ENCODE peak calls at places on chromosomes 6 and 20, in seven cellular contexts. One of them, this sample, is unnamed.

GRCh38 chr20:23687986-23688385 is 852 bp downstream of the CST4 start:
- DNase-seq in NCI-H510A treated with DMSO at 0.1 percent for 48 hours: no peak
- DNase-seq in GM13977: no peak
- DNase-seq in NCI-H2029 treated with DMSO at 0.1 percent for 48 hours: no peak
- DNase-seq in Panc1: no peak
- DNase-seq in anterior cingulate cortex: no peak
- DNase-seq in ureter: no peak
- DNase-seq in this sample: no peak

GRCh38 chr6:46281110-46281509 is 110.3 kb upstream of the ENPP5 start:
- DNase-seq in NCI-H510A treated with DMSO at 0.1 percent for 48 hours: no peak
- DNase-seq in GM13977: no peak
- DNase-seq in NCI-H2029 treated with DMSO at 0.1 percent for 48 hours: no peak
- DNase-seq in Panc1: no peak
- DNase-seq in anterior cingulate cortex: no peak
- DNase-seq in ureter: no peak
- DNase-seq in this sample: no peak

GRCh38 chr6:126188271-126188909 is 151.5 kb upstream of the CENPW start:
- DNase-seq in NCI-H510A treated with DMSO at 0.1 percent for 48 hours: no peak
- DNase-seq in GM13977: no peak
- DNase-seq in NCI-H2029 treated with DMSO at 0.1 percent for 48 hours: no peak
- DNase-seq in Panc1: no peak
- DNase-seq in anterior cingulate cortex: no peak
- DNase-seq in ureter: no peak
- DNase-seq in this sample: no peak

GRCh38 chr6:6494677-6495076 is 93.8 kb upstream of the LY86 start:
- DNase-seq in NCI-H510A treated with DMSO at 0.1 percent for 48 hours: peak
- DNase-seq in GM13977: peak
- DNase-seq in NCI-H2029 treated with DMSO at 0.1 percent for 48 hours: peak
- DNase-seq in Panc1: peak
- DNase-seq in anterior cingulate cortex: no peak
- DNase-seq in ureter: no peak
- DNase-seq in this sample: no peak

GRCh38 chr6:163935158-163935762 is 520.7 kb downstream of the QKI start:
- DNase-seq in NCI-H510A treated with DMSO at 0.1 percent for 48 hours: no peak
- DNase-seq in GM13977: no peak
- DNase-seq in NCI-H2029 treated with DMSO at 0.1 percent for 48 hours: no peak
- DNase-seq in Panc1: no peak
- DNase-seq in anterior cingulate cortex: no peak
- DNase-seq in ureter: no peak
- DNase-seq in this sample: no peak

GRCh38 chr6:130968486-130968885 is 94.6 kb downstream of the EPB41L2 start:
- DNase-seq in NCI-H510A treated with DMSO at 0.1 percent for 48 hours: no peak
- DNase-seq in GM13977: no peak
- DNase-seq in NCI-H2029 treated with DMSO at 0.1 percent for 48 hours: no peak
- DNase-seq in Panc1: no peak
- DNase-seq in anterior cingulate cortex: no peak
- DNase-seq in ureter: no peak
- DNase-seq in this sample: no peak

GRCh38 chr6:161169690-161170089 is 104.2 kb downstream of the AGPAT4 start:
- DNase-seq in NCI-H510A treated with DMSO at 0.1 percent for 48 hours: peak
- DNase-seq in GM13977: no peak
- DNase-seq in NCI-H2029 treated with DMSO at 0.1 percent for 48 hours: peak
- DNase-seq in Panc1: no peak
- DNase-seq in anterior cingulate cortex: no peak
- DNase-seq in ureter: no peak
- DNase-seq in this sample: no peak

GRCh38 chr6:148501178-148501590 is 158.5 kb downstream of the SASH1 start:
- DNase-seq in NCI-H510A treated with DMSO at 0.1 percent for 48 hours: no peak
- DNase-seq in GM13977: no peak
- DNase-seq in NCI-H2029 treated with DMSO at 0.1 percent for 48 hours: no peak
- DNase-seq in Panc1: no peak
- DNase-seq in anterior cingulate cortex: no peak
- DNase-seq in ureter: no peak
- DNase-seq in this sample: no peak

GRCh38 chr6:105346052-105346451 is 56.8 kb downstream of the PREP start:
- DNase-seq in NCI-H510A treated with DMSO at 0.1 percent for 48 hours: no peak
- DNase-seq in GM13977: no peak
- DNase-seq in NCI-H2029 treated with DMSO at 0.1 percent for 48 hours: no peak
- DNase-seq in Panc1: no peak
- DNase-seq in anterior cingulate cortex: no peak
- DNase-seq in ureter: no peak
- DNase-seq in this sample: no peak

GRCh38 chr20:52226370-52226769 is 34.8 kb upstream of the ZFP64 start:
- DNase-seq in NCI-H510A treated with DMSO at 0.1 percent for 48 hours: no peak
- DNase-seq in GM13977: no peak
- DNase-seq in NCI-H2029 treated with DMSO at 0.1 percent for 48 hours: no peak
- DNase-seq in Panc1: no peak
- DNase-seq in anterior cingulate cortex: no peak
- DNase-seq in ureter: no peak
- DNase-seq in this sample: no peak

GRCh38 chr20:57611605-57612311 is 8.5 kb downstream of the ZBP1 start:
- DNase-seq in NCI-H510A treated with DMSO at 0.1 percent for 48 hours: no peak
- DNase-seq in GM13977: no peak
- DNase-seq in NCI-H2029 treated with DMSO at 0.1 percent for 48 hours: no peak
- DNase-seq in Panc1: no peak
- DNase-seq in anterior cingulate cortex: no peak
- DNase-seq in ureter: no peak
- DNase-seq in this sample: no peak

GRCh38 chr6:107846262-107846795 is 22.2 kb upstream of the SCML4 start:
- DNase-seq in NCI-H510A treated with DMSO at 0.1 percent for 48 hours: no peak
- DNase-seq in GM13977: no peak
- DNase-seq in NCI-H2029 treated with DMSO at 0.1 percent for 48 hours: no peak
- DNase-seq in Panc1: no peak
- DNase-seq in anterior cingulate cortex: no peak
- DNase-seq in ureter: no peak
- DNase-seq in this sample: no peak

GRCh38 chr6:109695468-109695867 is 4.4 kb downstream of the FIG4 start:
- DNase-seq in NCI-H510A treated with DMSO at 0.1 percent for 48 hours: no peak
- DNase-seq in GM13977: no peak
- DNase-seq in NCI-H2029 treated with DMSO at 0.1 percent for 48 hours: peak
- DNase-seq in Panc1: no peak
- DNase-seq in anterior cingulate cortex: no peak
- DNase-seq in ureter: no peak
- DNase-seq in this sample: no peak

GRCh38 chr20:43186312-43186711 is 3.4 kb downstream of the PTPRT start:
- DNase-seq in NCI-H510A treated with DMSO at 0.1 percent for 48 hours: no peak
- DNase-seq in GM13977: no peak
- DNase-seq in NCI-H2029 treated with DMSO at 0.1 percent for 48 hours: no peak
- DNase-seq in Panc1: no peak
- DNase-seq in anterior cingulate cortex: no peak
- DNase-seq in ureter: no peak
- DNase-seq in this sample: no peak

GRCh38 chr20:25487975-25488374 is 80.5 kb downstream of the GINS1 start:
- DNase-seq in NCI-H510A treated with DMSO at 0.1 percent for 48 hours: no peak
- DNase-seq in GM13977: no peak
- DNase-seq in NCI-H2029 treated with DMSO at 0.1 percent for 48 hours: no peak
- DNase-seq in Panc1: no peak
- DNase-seq in anterior cingulate cortex: no peak
- DNase-seq in ureter: no peak
- DNase-seq in this sample: no peak

GRCh38 chr20:5065489-5066383 is 54.0 kb downstream of the PCNA start:
- DNase-seq in NCI-H510A treated with DMSO at 0.1 percent for 48 hours: no peak
- DNase-seq in GM13977: no peak
- DNase-seq in NCI-H2029 treated with DMSO at 0.1 percent for 48 hours: no peak
- DNase-seq in Panc1: peak
- DNase-seq in anterior cingulate cortex: no peak
- DNase-seq in ureter: peak
- DNase-seq in this sample: peak

GRCh38 chr20:24657211-24657610 is 187.8 kb downstream of the SYNDIG1 start:
- DNase-seq in NCI-H510A treated with DMSO at 0.1 percent for 48 hours: no peak
- DNase-seq in GM13977: no peak
- DNase-seq in NCI-H2029 treated with DMSO at 0.1 percent for 48 hours: no peak
- DNase-seq in Panc1: no peak
- DNase-seq in anterior cingulate cortex: no peak
- DNase-seq in ureter: no peak
- DNase-seq in this sample: no peak

GRCh38 chr6:150293423-150294280 is 75.2 kb upstream of the IYD start:
- DNase-seq in NCI-H510A treated with DMSO at 0.1 percent for 48 hours: no peak
- DNase-seq in GM13977: no peak
- DNase-seq in NCI-H2029 treated with DMSO at 0.1 percent for 48 hours: no peak
- DNase-seq in Panc1: no peak
- DNase-seq in anterior cingulate cortex: no peak
- DNase-seq in ureter: no peak
- DNase-seq in this sample: no peak

GRCh38 chr6:52300489-52300931 is 16.0 kb upstream of the MCM3 start:
- DNase-seq in NCI-H510A treated with DMSO at 0.1 percent for 48 hours: no peak
- DNase-seq in GM13977: no peak
- DNase-seq in NCI-H2029 treated with DMSO at 0.1 percent for 48 hours: no peak
- DNase-seq in Panc1: no peak
- DNase-seq in anterior cingulate cortex: no peak
- DNase-seq in ureter: no peak
- DNase-seq in this sample: no peak

GRCh38 chr6:101918476-101918875 is 525.0 kb downstream of the GRIK2 start:
- DNase-seq in NCI-H510A treated with DMSO at 0.1 percent for 48 hours: no peak
- DNase-seq in GM13977: no peak
- DNase-seq in NCI-H2029 treated with DMSO at 0.1 percent for 48 hours: no peak
- DNase-seq in Panc1: no peak
- DNase-seq in anterior cingulate cortex: no peak
- DNase-seq in ureter: no peak
- DNase-seq in this sample: no peak

GRCh38 chr6:28802417-28803336 is 121.1 kb downstream of the TRIM27 start:
- DNase-seq in NCI-H510A treated with DMSO at 0.1 percent for 48 hours: no peak
- DNase-seq in GM13977: peak
- DNase-seq in NCI-H2029 treated with DMSO at 0.1 percent for 48 hours: no peak
- DNase-seq in Panc1: peak
- DNase-seq in anterior cingulate cortex: no peak
- DNase-seq in ureter: no peak
- DNase-seq in this sample: peak

GRCh38 chr6:18243302-18243893 is 20.9 kb downstream of the DEK start:
- DNase-seq in NCI-H510A treated with DMSO at 0.1 percent for 48 hours: no peak
- DNase-seq in GM13977: no peak
- DNase-seq in NCI-H2029 treated with DMSO at 0.1 percent for 48 hours: no peak
- DNase-seq in Panc1: no peak
- DNase-seq in anterior cingulate cortex: no peak
- DNase-seq in ureter: no peak
- DNase-seq in this sample: no peak

GRCh38 chr6:16539086-16539931 is 222.0 kb downstream of the ATXN1 start:
- DNase-seq in NCI-H510A treated with DMSO at 0.1 percent for 48 hours: no peak
- DNase-seq in GM13977: no peak
- DNase-seq in NCI-H2029 treated with DMSO at 0.1 percent for 48 hours: no peak
- DNase-seq in Panc1: no peak
- DNase-seq in anterior cingulate cortex: no peak
- DNase-seq in ureter: no peak
- DNase-seq in this sample: no peak

GRCh38 chr6:139135578-139136545 is 982 bp downstream of the HECA start:
- DNase-seq in NCI-H510A treated with DMSO at 0.1 percent for 48 hours: no peak
- DNase-seq in GM13977: peak
- DNase-seq in NCI-H2029 treated with DMSO at 0.1 percent for 48 hours: no peak
- DNase-seq in Panc1: no peak
- DNase-seq in anterior cingulate cortex: no peak
- DNase-seq in ureter: peak
- DNase-seq in this sample: no peak

GRCh38 chr6:45710304-45710821 is 305.3 kb downstream of the CLIC5 start:
- DNase-seq in NCI-H510A treated with DMSO at 0.1 percent for 48 hours: no peak
- DNase-seq in GM13977: peak
- DNase-seq in NCI-H2029 treated with DMSO at 0.1 percent for 48 hours: no peak
- DNase-seq in Panc1: no peak
- DNase-seq in anterior cingulate cortex: no peak
- DNase-seq in ureter: no peak
- DNase-seq in this sample: no peak

GRCh38 chr6:15363523-15364400 is 117.9 kb downstream of the JARID2 start:
- DNase-seq in NCI-H510A treated with DMSO at 0.1 percent for 48 hours: no peak
- DNase-seq in GM13977: peak
- DNase-seq in NCI-H2029 treated with DMSO at 0.1 percent for 48 hours: no peak
- DNase-seq in Panc1: no peak
- DNase-seq in anterior cingulate cortex: no peak
- DNase-seq in ureter: no peak
- DNase-seq in this sample: no peak

GRCh38 chr20:42639140-42639539 is 550.6 kb downstream of the PTPRT start:
- DNase-seq in NCI-H510A treated with DMSO at 0.1 percent for 48 hours: no peak
- DNase-seq in GM13977: no peak
- DNase-seq in NCI-H2029 treated with DMSO at 0.1 percent for 48 hours: no peak
- DNase-seq in Panc1: no peak
- DNase-seq in anterior cingulate cortex: no peak
- DNase-seq in ureter: no peak
- DNase-seq in this sample: no peak